ENCODE peak calls at places on chromosomes 13 and 19, in five cellular contexts. R is activated naive CD8-positive, alpha-beta T cell treated with anti-CD3 and anti-CD28 coated beads for 36 hours; E is stimulated activated CD4-positive, alpha-beta T cell treated with anti-CD3 and anti-CD28 coated beads, Interleukin-4, amount 100 ng/mL, for 48 hours; G is upper lobe of left lung; U is HTR-8/SVneo. F is an unnamed sample.

GRCh38 chr13:35840991-35841604 is 290.1 kb downstream of the DCLK1 start:
- DNase-seq in R (no peak), E (no peak), G (no peak), U (no peak), F (no peak)

GRCh38 chr13:43023244-43023931 is at the start of gene DNAJC15:
- DNase-seq in R (peak; percentile 82), E (peak; percentile 40), G (peak; percentile 85), U (no peak), F (peak; percentile 82)

GRCh38 chr19:48637948-48638830 is 1.0 kb upstream of the DBP start:
- DNase-seq in R (peak; percentile 78), E (peak; percentile 62), G (peak; percentile 87), U (peak; percentile 88), F (peak; percentile 92)

GRCh38 chr19:15015946-15016542 is 33.2 kb upstream of the CASP14 start:
- DNase-seq in R (no peak), E (no peak), G (no peak), U (peak; percentile 31), F (peak; percentile 41)

GRCh38 chr19:38284422-38284821 is 19.6 kb upstream of the C19orf33 start:
- DNase-seq in R (no peak), E (no peak), G (no peak), U (no peak), F (no peak)

GRCh38 chr19:17294051-17294891 is 9.0 kb downstream of the ABHD8 start:
- DNase-seq in R (peak; percentile 66), E (peak; percentile 47), G (no peak), U (no peak), F (peak; percentile 49)

GRCh38 chr19:30314805-30315155 is 57.4 kb upstream of the ZNF536 start:
- DNase-seq in R (no peak), E (no peak), G (no peak), U (no peak), F (no peak)

GRCh38 chr13:52846567-52847321 is 1.7 kb downstream of the PCDH8 start:
- DNase-seq in R (peak; percentile 49), E (peak; percentile 26), G (peak; percentile 36), U (no peak), F (peak; percentile 46)

GRCh38 chr13:109684084-109684835 is 102.1 kb downstream of the IRS2 start:
- DNase-seq in R (no peak), E (no peak), G (no peak), U (no peak), F (no peak)

GRCh38 chr19:30871979-30872378 is 477.3 kb downstream of the TSHZ3 start:
- DNase-seq in R (no peak), E (no peak), G (no peak), U (no peak), F (no peak)

GRCh38 chr13:34035178-34035577 is 217.2 kb downstream of the RFC3 start:
- DNase-seq in R (no peak), E (no peak), G (no peak), U (no peak), F (no peak)

GRCh38 chr13:84433024-84433423 is 550.8 kb upstream of the SLITRK1 start:
- DNase-seq in R (no peak), E (no peak), G (no peak), U (peak; percentile 11), F (no peak)

GRCh38 chr13:70249332-70250064 is 141.2 kb upstream of the KLHL1 start:
- DNase-seq in R (no peak), E (no peak), G (no peak), U (no peak), F (no peak)

GRCh38 chr13:23654111-23655110 is 84.2 kb downstream of the TNFRSF19 start:
- DNase-seq in R (no peak), E (no peak), G (no peak), U (no peak), F (no peak)

GRCh38 chr19:17504030-17504429 is 7.4 kb upstream of the PGLS start:
- DNase-seq in R (no peak), E (no peak), G (no peak), U (no peak), F (no peak)

GRCh38 chr19:4538601-4538954 is 1.3 kb downstream of the LRG1 start:
- DNase-seq in R (no peak), E (no peak), G (no peak), U (no peak), F (no peak)

GRCh38 chr13:83057119-83057518 is 825.2 kb downstream of the SLITRK1 start:
- DNase-seq in R (no peak), E (no peak), G (no peak), U (no peak), F (no peak)

F was measured in activated CD8-positive, alpha-beta T cell treated with anti-CD3 and anti-CD28 coated beads, Interleukin-2, amount 10 ng/mL, durations not matched to agents 7 days and 5 days.